ENCODE peak calls at places on chromosome 15, in six cellular contexts. Z is DND-41, P is T-helper 17 cell, X is esophagus mucosa, Y is sciatic nerve, D is heart right ventricle. L is an unnamed sample.

GRCh38 chr15:71295242-71296031 is 180.2 kb downstream of the THSD4 start:
- ATAC-seq in X (peak; percentile 96), Y (peak; percentile 67), Z (no peak), D (peak; percentile 44), P (no peak), L (peak; percentile 70)

GRCh38 chr15:83654379-83655236 is 685 bp downstream of the ADAMTSL3 start:
- ATAC-seq in Z (no peak), X (peak; percentile 44), D (peak; percentile 62), Y (peak; percentile 11), P (no peak), L (no peak)

GRCh38 chr15:89429023-89429422 is 67.4 kb downstream of the RHCG start:
- ATAC-seq in X (no peak), Y (no peak), D (no peak), Z (no peak), P (no peak), L (no peak)

GRCh38 chr15:42735382-42736165 is 1.4 kb downstream of the CDAN1 start:
- ATAC-seq in D (no peak), Z (no peak), P (no peak), Y (no peak), X (no peak), L (no peak)

GRCh38 chr15:47439146-47439869 is 278.0 kb upstream of the SEMA6D start:
- ATAC-seq in Y (no peak), P (no peak), D (peak; percentile 61), X (no peak), Z (no peak), L (no peak)

GRCh38 chr15:47870956-47871625 is 153.8 kb downstream of the SEMA6D start:
- ATAC-seq in D (no peak), X (no peak), Y (no peak), P (no peak), Z (no peak), L (no peak)

GRCh38 chr15:83206971-83207621 is 527 bp downstream of the HDGFL3 start:
- ATAC-seq in D (peak; percentile 44), X (peak; percentile 44), Z (peak; percentile 41), P (peak; percentile 38), Y (peak; percentile 41), L (peak; percentile 63)

GRCh38 chr15:98965597-98965996 is 42.0 kb downstream of the PGPEP1L start:
- ATAC-seq in X (no peak), D (no peak), Y (no peak), P (no peak), Z (peak; percentile 8), L (no peak)

GRCh38 chr15:62998262-62998909 is 44.2 kb upstream of the TPM1 start:
- ATAC-seq in X (no peak), Y (no peak), Z (no peak), P (no peak), D (no peak), L (no peak)

GRCh38 chr15:73882761-73883419 is 9.5 kb downstream of the TBC1D21 start:
- ATAC-seq in Y (no peak), P (no peak), D (no peak), Z (no peak), X (no peak), L (no peak)

GRCh38 chr15:37099321-37100108 is 834 bp downstream of the MEIS2 start:
- ATAC-seq in D (no peak), X (no peak), Z (no peak), P (no peak), Y (no peak), L (no peak)

GRCh38 chr15:101368868-101369642 is 74.0 kb upstream of the SNRPA1 start:
- ATAC-seq in Y (no peak), X (no peak), P (no peak), D (peak; percentile 91), Z (no peak), L (no peak)

GRCh38 chr15:77974098-77974414 is 103.5 kb downstream of the TBC1D2B start:
- ATAC-seq in Z (peak; percentile 35), P (no peak), D (peak; percentile 76), X (peak; percentile 62), Y (peak; percentile 45), L (peak; percentile 46)

GRCh38 chr15:90058308-90058707 is 44.0 kb downstream of the IDH2 start:
- ATAC-seq in P (no peak), X (no peak), D (no peak), Y (no peak), Z (no peak), L (no peak)

GRCh38 chr15:58951388-58952060 is 18.0 kb upstream of the SLTM start:
- ATAC-seq in Y (peak; percentile 30), P (no peak), D (no peak), X (peak; percentile 91), Z (no peak), L (peak; percentile 39)

GRCh38 chr15:88878720-88879184 is 16.6 kb downstream of the HAPLN3 start:
- ATAC-seq in Y (peak; percentile 27), Z (peak; percentile 84), D (peak; percentile 68), X (peak; percentile 62), P (peak; percentile 61), L (peak; percentile 31)

GRCh38 chr15:39645138-39645975 is 64.5 kb downstream of the THBS1 start:
- ATAC-seq in D (peak; percentile 77), Y (no peak), Z (no peak), P (no peak), X (no peak), L (no peak)

GRCh38 chr15:46879067-46879770 is 838.1 kb upstream of the SEMA6D start:
- ATAC-seq in Y (no peak), X (no peak), P (no peak), D (no peak), Z (no peak), L (no peak)

GRCh38 chr15:84638103-84638502 is 16.0 kb downstream of the WDR73 start:
- ATAC-seq in X (peak; percentile 70), Z (no peak), Y (no peak), P (no peak), D (no peak), L (no peak)

GRCh38 chr15:40392986-40393948 is 10.7 kb downstream of the KNSTRN start:
- ATAC-seq in Z (no peak), D (no peak), P (no peak), X (no peak), Y (no peak), L (no peak)

GRCh38 chr15:89367485-89368451 is 33.1 kb upstream of the POLG start:
- ATAC-seq in P (no peak), X (no peak), Z (no peak), D (no peak), Y (no peak), L (no peak)

GRCh38 chr15:89462198-89462912 is 34.0 kb downstream of the RHCG start:
- ATAC-seq in Z (peak; percentile 75), D (no peak), P (no peak), X (peak; percentile 1), Y (no peak), L (no peak)

GRCh38 chr15:59555696-59556095 is 55.9 kb upstream of the GCNT3 start:
- ATAC-seq in P (no peak), D (no peak), Z (no peak), Y (no peak), X (peak; percentile 93), L (no peak)

GRCh38 chr15:48823237-48823636 is 12.4 kb upstream of the CEP152 start:
- ATAC-seq in Z (no peak), Y (no peak), D (no peak), P (no peak), X (no peak), L (no peak)

GRCh38 chr15:35626984-35627383 is 81.0 kb upstream of the DPH6 start:
- ATAC-seq in D (no peak), X (no peak), Y (no peak), P (no peak), Z (no peak), L (no peak)

GRCh38 chr15:61144055-61144454 is 85.0 kb downstream of the RORA start:
- ATAC-seq in P (no peak), X (no peak), Z (no peak), Y (no peak), D (no peak), L (no peak)

GRCh38 chr15:75368689-75369239 is 357 bp upstream of the MAN2C1 start:
- ATAC-seq in Z (peak; percentile 2), D (peak; percentile 6), P (no peak), Y (peak; percentile 1), X (peak; percentile 1), L (no peak)

GRCh38 chr15:96395687-96396086 is 65.2 kb downstream of the NR2F2 start:
- ATAC-seq in X (no peak), Z (no peak), D (no peak), P (no peak), Y (peak; percentile 41), L (no peak)

GRCh38 chr15:42194502-42194901 is 13.6 kb downstream of the VPS39 start:
- ATAC-seq in Y (no peak), Z (no peak), D (no peak), X (no peak), P (no peak), L (no peak)

GRCh38 chr15:57333487-57333886 is 42.8 kb upstream of the CGNL1 start:
- ATAC-seq in X (no peak), Y (no peak), P (no peak), D (no peak), Z (no peak), L (no peak)

GRCh38 chr15:100346866-100347512 is 5.2 kb upstream of the ADAMTS17 start:
- ATAC-seq in D (no peak), Y (no peak), X (no peak), Z (no peak), P (no peak), L (no peak)

GRCh38 chr15:72365844-72366243 is 10.0 kb downstream of the HEXA start:
- ATAC-seq in Y (peak; percentile 60), X (peak; percentile 33), P (peak; percentile 94), D (peak; percentile 41), Z (peak; percentile 100), L (no peak)

GRCh38 chr15:63819645-63820044 is 14.1 kb downstream of the HERC1 start:
- ATAC-seq in X (no peak), D (no peak), Z (no peak), Y (no peak), P (no peak), L (no peak)

GRCh38 chr15:66718220-66718988 is 16.4 kb downstream of the SMAD6 start:
- ATAC-seq in Z (no peak), Y (no peak), D (no peak), X (no peak), P (no peak), L (no peak)

GRCh38 chr15:23565395-23566069 is at the start of gene MKRN3:
- ATAC-seq in X (peak; percentile 94), P (peak; percentile 18), Y (peak; percentile 76), D (no peak), Z (peak; percentile 60), L (no peak)

GRCh38 chr15:89898628-89899302 is 5.0 kb upstream of the AP3S2 start:
- ATAC-seq in Z (peak; percentile 59), X (peak; percentile 85), Y (no peak), D (no peak), P (peak; percentile 63), L (no peak)

GRCh38 chr15:43226436-43227305 is 5.9 kb upstream of the EPB42 start:
- ATAC-seq in Y (no peak), Z (no peak), X (no peak), P (no peak), D (no peak), L (no peak)

GRCh38 chr15:45657769-45658545 is 23.1 kb downstream of the SQOR start:
- ATAC-seq in D (no peak), Z (no peak), X (no peak), P (no peak), Y (no peak), L (no peak)